ENCODE peak calls at places on chromosomes 12 and 14, in six cellular contexts. W is stomach, U is SK-N-SH, O is mucosa of descending colon, P is cardiac fibroblast, Q is fibroblast of lung. B is an unnamed sample.

GRCh38 chr14:93051600-93052546 is 63.9 kb downstream of the ITPK1 start:
- DNase-seq in Q (no peak), P (no peak), U (no peak), W (no peak), O (peak), B (no peak)

GRCh38 chr12:47881826-47882427 is 22.9 kb downstream of the VDR start:
- DNase-seq in U (no peak), P (peak), W (no peak), Q (peak), O (no peak), B (no peak)

GRCh38 chr14:26200675-26201074 is 397.2 kb downstream of the NOVA1 start:
- DNase-seq in W (no peak), U (no peak), Q (peak), P (peak), O (no peak), B (no peak)

GRCh38 chr12:5083955-5084849 is 40.5 kb downstream of the KCNA5 start:
- DNase-seq in W (no peak), O (no peak), P (peak), U (peak), Q (peak), B (peak)

GRCh38 chr14:49586673-49587460 is 687 bp upstream of the RPS29 start:
- DNase-seq in U (peak), Q (peak), P (peak), W (no peak), O (no peak), B (peak)

GRCh38 chr12:113299619-113300237 is 35.2 kb downstream of the SLC8B1 start:
- DNase-seq in P (peak), Q (peak), U (peak), W (peak), O (peak), B (no peak)

GRCh38 chr12:90729741-90730140 is 225.2 kb downstream of the CCER1 start:
- DNase-seq in P (peak), U (no peak), Q (peak), O (no peak), W (no peak), B (no peak)

GRCh38 chr12:30836656-30837445 is 82.1 kb upstream of the CAPRIN2 start:
- DNase-seq in W (no peak), U (no peak), O (no peak), Q (no peak), P (no peak), B (no peak)

GRCh38 chr12:65495233-65495632 is 216.8 kb downstream of the MSRB3 start:
- DNase-seq in W (no peak), O (no peak), U (no peak), P (peak), Q (peak), B (peak)

GRCh38 chr14:77609902-77610301 is 6.5 kb downstream of the SPTLC2 start:
- DNase-seq in W (no peak), U (no peak), Q (no peak), O (no peak), P (no peak), B (no peak)

GRCh38 chr12:110015132-110015531 is 15.9 kb downstream of the ANKRD13A start:
- DNase-seq in U (no peak), Q (no peak), W (no peak), O (no peak), P (no peak), B (no peak)

GRCh38 chr12:132506730-132507538 is 17.0 kb downstream of the FBRSL1 start:
- DNase-seq in W (peak), Q (peak), O (peak), P (peak), U (peak), B (no peak)

GRCh38 chr12:6643569-6644256 is 3.5 kb downstream of the ACRBP start:
- DNase-seq in W (no peak), O (no peak), Q (no peak), P (no peak), U (peak), B (no peak)

GRCh38 chr14:72291908-72292688 is 359.9 kb downstream of the RGS6 start:
- DNase-seq in U (peak), Q (peak), W (no peak), O (no peak), P (peak), B (peak)

GRCh38 chr12:40646891-40647290 is 45.3 kb upstream of the CNTN1 start:
- DNase-seq in P (no peak), W (no peak), Q (no peak), U (no peak), O (no peak), B (no peak)

GRCh38 chr14:23127861-23128260 is 8.8 kb upstream of the CEBPE start:
- DNase-seq in O (no peak), P (no peak), Q (no peak), U (no peak), W (no peak), B (no peak)

GRCh38 chr14:34931206-34931605 is 51.6 kb upstream of the SRP54 start:
- DNase-seq in O (no peak), P (peak), W (no peak), Q (no peak), U (no peak), B (peak)

GRCh38 chr14:54840798-54841197 is 61.8 kb downstream of the GCH1 start:
- DNase-seq in U (no peak), W (no peak), P (no peak), O (no peak), Q (no peak), B (no peak)

GRCh38 chr12:117686911-117687377 is 281.8 kb downstream of the KSR2 start:
- DNase-seq in U (peak), W (no peak), O (peak), Q (peak), P (peak), B (no peak)

GRCh38 chr14:68158640-68159039 is 339.1 kb downstream of the RAD51B start:
- DNase-seq in W (no peak), O (no peak), P (no peak), Q (no peak), U (no peak), B (no peak)
- TF ChIP-seq CTCF in W (no peak), O (no peak), P (no peak), Q (no peak), U (no peak), B (no peak)

DNA sequence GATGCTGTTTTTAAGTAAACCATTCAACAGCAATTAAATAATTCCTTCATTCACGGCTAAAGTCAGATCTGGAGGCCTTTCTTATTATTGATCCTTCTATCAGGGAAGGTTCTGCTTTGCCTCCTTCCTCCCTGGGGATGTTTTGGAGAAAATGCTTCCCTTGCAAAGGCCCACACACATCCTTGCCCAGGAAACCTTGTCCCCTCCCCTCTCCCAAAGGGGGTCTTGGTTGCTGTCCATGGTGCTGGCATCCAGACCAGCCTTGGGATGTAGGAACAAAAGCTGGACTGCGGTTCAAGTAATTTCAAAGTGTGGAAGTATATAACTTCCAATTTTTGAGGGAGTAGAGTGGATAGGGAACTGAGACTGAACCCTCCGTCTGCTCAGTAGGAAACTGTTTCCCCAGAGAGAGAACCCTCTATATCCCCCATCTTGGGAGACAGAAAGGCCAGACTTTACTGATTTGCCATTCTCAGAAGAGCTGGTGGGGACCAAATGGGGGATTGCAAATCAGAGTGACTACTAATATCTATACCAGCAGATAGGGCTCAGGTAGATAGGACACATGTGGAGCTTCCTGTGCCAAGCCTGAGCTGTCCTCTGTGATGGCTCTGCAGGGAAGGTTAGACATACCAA is 5.6 kb downstream of the MARCHF9 start:
- DNase-seq in O (no peak), Q (no peak), U (no peak), P (no peak), W (no peak), B (no peak)
- H3K4me3 ChIP-seq in O (no peak), Q (no peak), U (no peak), P (no peak), W (no peak), B (no peak)

DNA sequence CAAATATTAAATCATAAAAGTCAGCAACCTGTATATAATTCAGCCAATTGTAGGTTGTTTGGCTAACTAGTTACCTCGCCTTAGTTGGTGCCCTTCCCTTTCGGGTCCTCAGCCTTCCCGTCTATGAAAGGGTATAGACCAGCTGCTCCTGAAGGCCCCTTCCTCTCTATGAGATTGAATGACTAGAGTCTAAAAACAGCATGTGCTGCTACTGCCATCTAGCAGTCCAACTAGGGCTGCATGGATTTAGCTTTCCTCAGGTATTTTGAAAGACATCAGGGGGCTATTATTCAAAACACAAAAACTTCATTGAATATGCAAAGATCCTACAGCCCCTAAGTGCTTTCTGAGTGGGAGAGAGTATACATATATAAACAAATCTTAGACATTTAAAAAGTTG is 37.0 kb upstream of the TMEM263 start:
- DNase-seq in U (peak), P (peak), W (no peak), O (no peak), Q (no peak), B (no peak)
- TF ChIP-seq CTCF in U (peak), P (peak), W (no peak), O (no peak), Q (peak), B (peak)

GRCh38 chr14:101076451-101077220 is 173.1 kb upstream of the RTL1 start:
- DNase-seq in W (peak), Q (no peak), O (no peak), P (no peak), U (peak), B (no peak)
- H3K4me3 ChIP-seq in W (no peak), Q (no peak), O (no peak), P (no peak), U (no peak), B (no peak)

DNA sequence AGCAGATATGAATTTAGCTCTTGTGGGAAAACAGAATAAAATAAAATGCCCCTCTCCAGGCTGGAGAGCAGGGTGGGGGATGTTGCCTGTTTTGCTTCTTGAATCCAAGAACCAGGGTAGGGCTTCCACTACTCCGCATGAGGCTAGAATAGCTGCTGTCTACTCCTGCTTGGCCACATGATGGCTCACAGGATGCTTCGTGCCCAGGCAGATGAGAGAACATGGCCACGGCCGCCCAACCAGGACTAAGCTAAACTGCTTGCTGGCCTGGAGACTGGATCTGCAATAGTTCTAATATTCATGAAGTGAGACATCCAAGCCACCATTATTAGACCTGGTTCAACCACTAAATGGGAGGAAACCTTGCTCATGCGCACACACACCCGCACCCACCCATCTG is 122.2 kb upstream of the METAP2 start:
- DNase-seq in P (peak), Q (no peak), O (no peak), W (no peak), U (no peak), B (no peak)
- TF ChIP-seq CTCF in P (peak), Q (no peak), O (no peak), W (no peak), U (no peak), B (no peak)

GRCh38 chr12:48901278-48901677 is 24.0 kb downstream of the FKBP11 start:
- DNase-seq in O (no peak), P (peak), U (no peak), Q (no peak), W (no peak), B (peak)

GRCh38 chr12:48899651-48900050 is 25.6 kb downstream of the FKBP11 start:
- DNase-seq in Q (no peak), P (no peak), W (no peak), O (no peak), U (no peak), B (no peak)

GRCh38 chr12:48903363-48903981 is 21.8 kb downstream of the FKBP11 start:
- DNase-seq in Q (peak), P (peak), W (no peak), U (no peak), O (no peak), B (no peak)

GRCh38 chr12:48907243-48907642 is 18.0 kb downstream of the FKBP11 start:
- DNase-seq in P (no peak), O (no peak), U (no peak), W (no peak), Q (no peak), B (no peak)

DNA sequence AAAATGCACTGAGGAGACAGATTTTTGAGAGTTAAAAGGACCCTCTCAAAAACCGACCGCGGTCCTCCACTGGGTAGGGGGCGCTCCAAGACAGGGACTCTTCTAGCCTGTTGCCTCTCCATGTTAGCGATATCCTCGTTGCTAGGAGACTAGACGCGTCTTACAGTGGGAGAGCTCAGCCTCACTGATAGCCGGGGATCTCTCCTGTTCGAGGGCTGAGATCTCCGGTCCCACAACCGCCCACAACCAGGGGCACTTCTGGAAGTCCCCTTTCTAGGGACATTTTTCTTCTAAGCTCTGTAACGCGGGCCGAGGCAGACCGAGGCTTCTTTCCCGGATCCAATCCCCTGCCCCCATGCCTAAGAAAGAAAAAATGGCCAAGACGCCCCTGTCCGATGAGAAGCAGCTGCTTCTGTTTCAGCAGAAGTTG is 21.3 kb downstream of the FKBP11 start:
- DNase-seq in Q (peak), U (peak), W (peak), P (peak), O (peak), B (peak)
- H3K4me3 ChIP-seq in Q (peak), U (peak), W (peak), P (peak), O (no peak), B (no peak)

DNA sequence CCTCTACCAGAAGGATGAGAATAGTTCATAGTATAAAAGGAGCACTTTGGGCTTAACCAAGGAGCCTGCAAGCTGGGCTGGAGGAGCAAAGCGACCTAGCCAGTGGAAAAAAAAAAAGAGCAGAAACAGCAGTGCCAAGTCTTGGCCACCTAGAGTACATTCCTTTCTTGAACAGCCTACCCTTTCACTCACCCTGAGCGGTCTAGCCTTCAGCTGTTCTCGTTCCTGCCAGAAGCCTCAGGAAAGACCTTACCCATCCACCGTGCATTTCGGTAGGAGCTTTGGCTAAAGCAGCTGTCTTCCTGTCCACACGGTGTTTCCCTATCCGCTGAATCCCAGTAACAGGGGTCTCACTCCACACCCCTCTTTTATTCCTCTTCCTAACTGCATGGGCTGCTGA is 88.7 kb upstream of the METAP2 start:
- DNase-seq in Q (peak), P (peak), U (no peak), O (no peak), W (no peak), B (no peak)
- TF ChIP-seq CTCF in Q (no peak), P (no peak), U (no peak), O (no peak), W (no peak), B (no peak)

B was measured in GM12865.